ENCODE peak calls at places on chromosomes 7 and 10, in six cellular contexts. Z is GM20000, C is fibroblast of pulmonary artery, F is tibial artery, V is brain microvascular endothelial cell, U is PC-3. I is an unnamed sample.

GRCh38 chr7:15561840-15562239 is at the start of gene AGMO:
- DNase-seq in U (peak; percentile 32), F (peak; percentile 55), V (peak; percentile 40), C (peak; percentile 28), Z (no peak), I (no peak)

GRCh38 chr10:107481881-107482280 is 317.4 kb upstream of the SORCS1 start:
- DNase-seq in C (no peak), U (no peak), V (no peak), F (no peak), Z (no peak), I (no peak)

GRCh38 chr10:75696536-75696935 is 265.1 kb downstream of the LRMDA start:
- DNase-seq in F (no peak), U (no peak), C (no peak), Z (no peak), V (no peak), I (no peak)

GRCh38 chr7:81430150-81430549 is 339.7 kb downstream of the HGF start:
- DNase-seq in U (no peak), V (no peak), Z (no peak), F (no peak), C (peak; percentile 59), I (no peak)

GRCh38 chr10:79627075-79627474 is 16.3 kb downstream of the SFTPA1 start:
- DNase-seq in V (no peak), U (no peak), Z (no peak), F (no peak), C (no peak), I (no peak)

GRCh38 chr10:69259547-69260243 is 18.6 kb upstream of the HK1 start:
- DNase-seq in C (no peak), V (no peak), U (no peak), Z (no peak), F (no peak), I (no peak)

GRCh38 chr7:6092953-6093354 is 61.8 kb downstream of the ANKRD61 start:
- DNase-seq in V (no peak), C (no peak), U (no peak), Z (no peak), F (no peak), I (no peak)

GRCh38 chr10:124946945-124947344 is 5.0 kb downstream of the ZRANB1 start:
- DNase-seq in F (no peak), Z (no peak), U (no peak), C (no peak), V (no peak), I (no peak)

GRCh38 chr10:84842593-84842992 is 514.2 kb downstream of the CCSER2 start:
- DNase-seq in Z (no peak), U (no peak), V (no peak), F (no peak), C (no peak), I (no peak)

GRCh38 chr10:6014241-6014761 is 37.0 kb upstream of the IL15RA start:
- DNase-seq in F (peak; percentile 84), Z (peak; percentile 78), V (peak; percentile 35), C (peak; percentile 69), U (peak; percentile 59), I (peak; percentile 76)

GRCh38 chr7:108581655-108582491 is 12.2 kb downstream of the DNAJB9 start:
- DNase-seq in Z (no peak), C (peak; percentile 17), F (no peak), U (peak; percentile 52), V (no peak), I (no peak)

GRCh38 chr7:22669692-22670421 is 57.1 kb upstream of the IL6 start:
- DNase-seq in F (no peak), C (no peak), V (no peak), Z (no peak), U (no peak), I (no peak)

GRCh38 chr10:110206988-110207804 is at the start of gene MXI1:
- DNase-seq in C (peak; percentile 87), Z (peak; percentile 83), F (peak; percentile 81), U (peak; percentile 68), V (peak; percentile 90), I (peak; percentile 82)

GRCh38 chr10:12629767-12630165 is 280.4 kb downstream of the CAMK1D start:
- DNase-seq in F (no peak), C (no peak), V (no peak), U (no peak), Z (no peak), I (no peak)

GRCh38 chr10:80453715-80454525 is at the start of gene TSPAN14:
- DNase-seq in F (peak; percentile 84), V (peak; percentile 66), C (peak; percentile 86), U (no peak), Z (peak; percentile 96), I (peak; percentile 93)

GRCh38 chr7:76225379-76225778 is 23.7 kb downstream of the SRRM3 start:
- DNase-seq in F (no peak), C (peak; percentile 45), V (no peak), U (peak; percentile 19), Z (peak; percentile 60), I (peak; percentile 74)

GRCh38 chr10:72754275-72755032 is 62.5 kb downstream of the MCU start:
- DNase-seq in C (no peak), U (peak; percentile 38), Z (no peak), V (no peak), F (no peak), I (no peak)

GRCh38 chr7:104901239-104901638 is 112.8 kb upstream of the KMT2E start:
- DNase-seq in F (no peak), Z (no peak), U (no peak), C (no peak), V (no peak), I (no peak)

GRCh38 chr7:67137464-67137863 is 140.8 kb downstream of the TYW1 start:
- DNase-seq in F (no peak), U (peak; percentile 46), V (no peak), Z (no peak), C (no peak), I (no peak)

GRCh38 chr7:17989546-17989945 is 38.1 kb downstream of the PRPS1L1 start:
- DNase-seq in Z (no peak), U (peak; percentile 23), C (no peak), V (peak; percentile 22), F (no peak), I (no peak)

GRCh38 chr7:65438593-65438992 is 64.9 kb downstream of the ZNF92 start:
- DNase-seq in C (peak; percentile 90), F (no peak), Z (no peak), U (peak; percentile 92), V (peak; percentile 94), I (no peak)

GRCh38 chr7:5754981-5755599 is 26.4 kb downstream of the RNF216 start:
- DNase-seq in F (no peak), V (no peak), Z (no peak), U (no peak), C (no peak), I (no peak)

GRCh38 chr10:19245889-19246841 is 197.6 kb downstream of the MALRD1 start:
- DNase-seq in V (no peak), Z (no peak), U (no peak), F (no peak), C (peak; percentile 0), I (no peak)

GRCh38 chr7:155222046-155222445 is 75.6 kb upstream of the INSIG1 start:
- DNase-seq in C (no peak), F (no peak), U (no peak), Z (no peak), V (no peak), I (no peak)

GRCh38 chr7:106075937-106076336 is 36.2 kb downstream of the SYPL1 start:
- DNase-seq in Z (no peak), C (no peak), U (no peak), F (no peak), V (no peak), I (no peak)

GRCh38 chr7:2355079-2356008 is 717 bp downstream of the EIF3B start:
- DNase-seq in V (no peak), U (no peak), C (no peak), F (no peak), Z (no peak), I (no peak)

GRCh38 chr10:103696411-103697145 is 158.8 kb downstream of the SH3PXD2A start:
- DNase-seq in F (peak; percentile 59), V (peak; percentile 98), U (peak; percentile 83), C (peak; percentile 89), Z (peak; percentile 84), I (peak; percentile 84)

GRCh38 chr7:94395141-94396041 is 696 bp downstream of the COL1A2 start:
- DNase-seq in C (peak; percentile 94), V (peak; percentile 82), U (peak; percentile 80), Z (peak; percentile 80), F (peak; percentile 79), I (peak; percentile 79)

GRCh38 chr7:68629-69028 is 123.7 kb upstream of the FAM20C start:
- DNase-seq in U (no peak), V (no peak), Z (no peak), F (no peak), C (peak; percentile 61), I (no peak)
- TF ChIP-seq CTCF in U (no peak), V (peak; percentile 55), Z (no peak), F (no peak), C (peak; percentile 35), I (no peak)

GRCh38 chr7:150756858-150757257 is 19.6 kb downstream of the GIMAP5 start:
- DNase-seq in C (peak; percentile 3), Z (peak; percentile 52), U (peak; percentile 25), F (no peak), V (no peak), I (no peak)
- TF ChIP-seq CTCF in C (peak; percentile 9), Z (no peak), U (peak; percentile 53), F (peak; percentile 10), V (no peak), I (peak; percentile 44)

GRCh38 chr7:114825423-114825951 is 96.4 kb upstream of the MDFIC start:
- DNase-seq in Z (no peak), C (no peak), F (no peak), V (no peak), U (no peak), I (no peak)
- TF ChIP-seq CTCF in Z (no peak), C (no peak), F (no peak), V (no peak), U (no peak), I (peak; percentile 6)

GRCh38 chr7:100677308-100678095 is 4.0 kb downstream of the GNB2 start:
- DNase-seq in C (no peak), U (no peak), Z (peak; percentile 25), F (no peak), V (no peak), I (no peak)

GRCh38 chr7:100679129-100679926 is 5.8 kb downstream of the GNB2 start:
- DNase-seq in F (no peak), V (no peak), Z (peak; percentile 30), U (no peak), C (no peak), I (no peak)

GRCh38 chr7:100679927-100680588 is 6.5 kb downstream of the GNB2 start:
- DNase-seq in U (no peak), F (peak; percentile 85), C (no peak), V (no peak), Z (peak; percentile 24), I (peak; percentile 20)

GRCh38 chr7:100676501-100677306 is 3.2 kb downstream of the GNB2 start:
- DNase-seq in F (no peak), U (no peak), Z (no peak), C (no peak), V (no peak), I (no peak)

DNA sequence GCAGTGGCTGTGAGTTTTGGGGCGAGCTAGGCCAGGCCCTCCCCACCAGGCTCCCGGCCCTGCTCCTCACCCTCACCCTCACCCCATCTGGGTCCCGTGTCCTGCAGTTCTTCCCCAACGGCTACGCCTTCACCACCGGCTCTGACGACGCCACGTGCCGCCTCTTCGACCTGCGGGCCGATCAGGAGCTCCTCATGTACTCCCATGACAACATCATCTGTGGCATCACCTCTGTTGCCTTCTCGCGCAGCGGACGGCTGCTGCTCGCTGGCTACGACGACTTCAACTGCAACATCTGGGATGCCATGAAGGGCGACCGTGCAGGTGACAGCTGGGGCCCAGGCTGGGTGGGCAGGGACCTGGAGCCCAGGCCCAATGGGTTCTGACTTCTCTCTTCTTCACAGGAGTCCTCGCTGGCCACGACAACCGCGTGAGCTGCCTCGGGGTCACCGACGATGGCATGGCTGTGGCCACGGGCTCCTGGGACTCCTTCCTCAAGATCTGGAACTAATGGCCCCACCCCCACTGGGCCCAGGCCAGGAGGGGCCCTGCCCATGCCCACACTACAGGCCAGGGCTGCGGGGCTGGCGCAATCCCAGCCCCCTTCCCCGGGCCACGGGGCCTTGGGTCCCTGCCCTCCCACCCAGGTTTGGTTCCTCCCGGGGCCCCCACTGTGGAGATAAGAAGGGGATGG is 4.9 kb downstream of the GNB2 start:
- DNase-seq in Z (peak; percentile 22), F (no peak), V (no peak), U (no peak), C (no peak), I (no peak)
- TF ChIP-seq CTCF in Z (no peak), F (no peak), V (no peak), U (no peak), C (no peak), I (no peak)